ENCODE peak calls at places on chromosomes 13 and 19, in four cellular contexts. E is GM12891, A is K562, J is GM12892. K is an unnamed sample.

GRCh38 chr19:56947206-56947605 is 106.7 kb upstream of the PEG3 start:
- DNase-seq in J (no peak), E (no peak), A (no peak), K (no peak)

GRCh38 chr19:36488118-36488815 is 1.1 kb downstream of the ZNF566 start:
- DNase-seq in J (no peak), A (no peak), E (no peak), K (no peak)

GRCh38 chr13:44420376-44421220 is 47.0 kb downstream of the SERP2 start:
- DNase-seq in E (no peak), J (no peak), A (no peak), K (no peak)

GRCh38 chr13:87671824-87672603 is 843 bp downstream of the SLITRK5 start:
- DNase-seq in A (no peak), E (no peak), J (no peak), K (no peak)

GRCh38 chr13:44972956-44973581 is 16.2 kb downstream of the NUFIP1 start:
- DNase-seq in J (no peak), E (no peak), A (no peak), K (no peak)

GRCh38 chr19:33815410-33816340 is 19.0 kb downstream of the KCTD15 start:
- DNase-seq in E (no peak), J (no peak), A (no peak), K (no peak)

GRCh38 chr19:50890422-50891252 is 17.4 kb downstream of the KLK2 start:
- DNase-seq in E (no peak), A (no peak), J (no peak), K (no peak)

GRCh38 chr19:39148939-39149529 is 23.4 kb downstream of the PAK4 start:
- DNase-seq in J (no peak), E (no peak), A (no peak), K (no peak)

GRCh38 chr13:110126391-110126961 is 180.5 kb downstream of the COL4A1 start:
- DNase-seq in E (no peak), J (no peak), A (no peak), K (no peak)

GRCh38 chr19:41366089-41366488 is 2.1 kb upstream of the B9D2 start:
- DNase-seq in J (no peak), A (no peak), E (no peak), K (no peak)

GRCh38 chr19:28567834-28568233 is 645.1 kb downstream of the UQCRFS1 start:
- DNase-seq in J (no peak), A (no peak), E (no peak), K (no peak)

GRCh38 chr19:33175886-33176669 is 18.1 kb upstream of the LRP3 start:
- DNase-seq in J (no peak), A (no peak), E (no peak), K (peak)

GRCh38 chr13:50664961-50665360 is 178.5 kb downstream of the DLEU7 start:
- DNase-seq in A (no peak), E (no peak), J (no peak), K (no peak)

GRCh38 chr19:40217027-40217810 is 965 bp downstream of the TTC9B start:
- DNase-seq in A (peak), J (no peak), E (no peak), K (no peak)

GRCh38 chr13:20550799-20551198 is 16.2 kb upstream of the IFT88 start:
- DNase-seq in E (no peak), J (no peak), A (no peak), K (no peak)

GRCh38 chr19:34984287-34984686 is 15.8 kb upstream of the GRAMD1A start:
- DNase-seq in A (no peak), J (no peak), E (no peak), K (no peak)

GRCh38 chr19:34988119-34988518 is 12.0 kb upstream of the GRAMD1A start:
- DNase-seq in E (no peak), A (no peak), J (no peak), K (no peak)

GRCh38 chr19:34982275-34982674 is 17.8 kb upstream of the GRAMD1A start:
- DNase-seq in A (no peak), E (no peak), J (no peak), K (no peak)

GRCh38 chr19:34983786-34984185 is 16.3 kb upstream of the GRAMD1A start:
- DNase-seq in J (no peak), A (no peak), E (no peak), K (no peak)

DNA sequence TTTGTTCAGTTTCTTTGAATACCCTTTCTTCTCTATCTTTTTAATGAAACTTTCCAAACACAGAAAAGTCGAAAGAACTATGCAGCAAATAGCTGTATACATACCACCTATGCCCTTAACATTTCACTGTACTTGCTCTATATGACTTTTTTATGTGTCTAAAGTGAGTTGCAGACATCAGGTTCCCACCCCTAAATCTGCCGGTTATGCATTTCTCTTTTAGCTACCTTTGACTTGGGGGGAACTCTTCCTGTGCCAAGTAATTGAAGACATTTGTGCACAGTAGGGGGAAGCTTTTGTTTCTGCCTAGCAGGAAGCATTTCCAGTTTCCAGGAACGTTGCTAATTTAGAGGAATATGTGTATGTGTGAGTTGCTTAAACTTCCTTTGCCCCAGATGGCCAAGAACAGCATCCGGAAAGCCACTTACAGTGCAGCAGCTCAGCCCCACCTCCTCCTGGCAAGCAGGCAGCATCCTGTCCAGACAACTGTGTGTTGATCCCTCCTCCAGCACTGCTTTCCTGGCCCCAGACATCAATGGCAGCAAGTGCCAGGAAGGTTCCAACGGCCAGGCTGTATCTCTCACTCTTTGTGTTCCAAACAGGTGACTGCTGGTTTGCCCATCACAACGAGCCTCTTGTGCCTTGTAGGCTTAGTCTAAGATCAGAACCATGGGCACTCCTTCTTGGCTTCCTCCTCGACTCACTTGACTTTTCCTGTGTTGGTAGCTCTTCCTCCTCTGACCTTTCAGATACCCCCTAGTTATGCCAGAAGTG is 14.7 kb upstream of the GRAMD1A start:
- DNase-seq in J (no peak), E (no peak), A (no peak), K (no peak)
- TF ChIP-seq POLR2AphosphoS5 in J (no peak), E (no peak), A (no peak), K (no peak)

GRCh38 chr13:114109646-114110045 is 22.8 kb downstream of the RASA3 start:
- DNase-seq in E (no peak), J (no peak), A (no peak), K (no peak)
- TF ChIP-seq POLR2AphosphoS5 in E (no peak), J (no peak), A (no peak), K (no peak)

GRCh38 chr19:43934985-43935708 is at the start of gene ZNF45:
- DNase-seq in J (peak), A (peak), E (peak), K (peak)
- TF ChIP-seq POLR2AphosphoS5 in J (peak), A (peak), E (peak), K (peak)

DNA sequence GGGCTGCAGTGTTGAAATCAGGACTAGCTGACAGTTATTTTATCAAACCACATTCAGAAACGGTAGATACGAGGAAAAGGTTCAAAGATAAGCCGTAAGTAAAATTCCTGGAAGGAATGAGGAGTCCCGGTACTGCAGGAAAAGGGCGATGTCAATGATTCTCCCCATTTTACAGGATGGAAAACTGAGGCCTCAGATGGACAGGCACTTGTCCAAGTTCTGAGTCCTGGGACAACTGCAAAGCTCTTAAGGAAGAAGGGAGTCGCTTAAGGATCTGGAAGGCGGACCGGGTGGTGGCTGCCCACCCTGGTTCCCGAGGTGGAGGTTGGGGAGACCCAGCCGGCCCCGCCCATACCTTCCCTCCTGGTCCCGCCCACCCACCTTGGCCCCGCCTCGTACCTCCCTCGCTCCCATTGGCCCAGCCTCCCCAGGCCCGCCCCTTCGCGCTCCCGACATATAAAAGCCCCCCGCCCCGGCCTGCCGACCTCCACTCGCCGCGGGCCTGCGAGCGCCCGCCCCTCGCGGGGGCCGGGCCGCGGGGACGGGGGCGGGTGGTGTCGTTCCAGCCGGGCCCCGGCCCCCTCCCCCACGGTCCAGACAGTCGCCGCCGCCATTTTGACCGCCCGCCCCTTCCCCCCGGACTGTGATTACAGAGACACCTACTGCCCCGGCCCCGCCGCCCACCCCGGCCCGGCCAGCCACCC is 587 bp downstream of the RFX1 start:
- DNase-seq in J (peak), E (peak), A (peak), K (peak)
- TF ChIP-seq POLR2AphosphoS5 in J (no peak), E (no peak), A (peak), K (peak)

GRCh38 chr13:52452470-52452869 is 2.0 kb upstream of the VPS36 start:
- DNase-seq in E (no peak), J (no peak), A (no peak), K (no peak)

GRCh38 chr13:52447815-52448552 is 2.5 kb downstream of the VPS36 start:
- DNase-seq in J (no peak), E (no peak), A (no peak), K (no peak)

GRCh38 chr13:52450793-52451116 is 321 bp upstream of the VPS36 start:
- DNase-seq in A (no peak), J (no peak), E (no peak), K (no peak)

GRCh38 chr13:52449323-52450011 is 967 bp downstream of the VPS36 start:
- DNase-seq in A (no peak), J (no peak), E (no peak), K (no peak)

GRCh38 chr13:52450012-52450792 is at the start of gene VPS36:
- DNase-seq in J (peak), A (peak), E (peak), K (peak)
- TF ChIP-seq POLR2AphosphoS5 in J (peak), A (peak), E (peak), K (peak)

DNA sequence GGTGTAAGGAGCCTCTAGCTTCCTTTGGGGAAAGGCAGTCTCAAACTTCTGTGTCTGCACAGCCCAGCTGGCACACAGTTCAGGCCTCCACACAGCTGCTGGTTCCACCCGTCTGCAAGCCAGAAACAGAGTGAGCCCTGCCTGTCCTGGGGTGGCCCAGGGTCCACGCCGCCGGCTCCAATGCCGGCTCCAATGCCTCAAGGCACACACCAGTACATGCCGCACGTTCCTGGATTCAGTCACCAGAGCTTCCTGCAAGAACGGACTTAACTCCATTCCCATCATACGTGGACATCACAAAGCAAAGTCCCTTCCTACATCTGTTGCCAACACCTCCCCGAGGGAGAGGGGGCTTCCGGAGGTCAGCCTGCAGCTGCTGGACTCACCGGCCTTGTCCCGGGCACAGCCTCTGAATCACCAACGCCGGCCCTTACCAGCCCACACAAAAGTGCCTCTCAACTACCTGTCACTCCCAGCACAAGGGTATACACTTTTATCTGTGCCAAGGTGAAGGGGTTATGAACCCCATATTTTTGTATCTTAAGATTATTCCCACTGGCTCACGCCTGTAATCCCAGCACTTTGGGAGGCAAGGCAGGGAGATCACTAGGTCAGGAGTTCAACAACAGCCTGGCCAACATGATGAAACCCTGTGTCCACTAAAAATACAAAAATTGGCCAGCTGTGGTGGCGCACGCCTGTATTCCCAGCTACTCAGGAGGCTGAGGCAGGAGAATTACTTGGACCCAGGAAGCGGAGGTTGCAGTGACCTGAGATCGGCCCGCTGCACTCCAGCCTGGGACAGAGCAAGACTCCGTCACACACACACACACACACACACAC is 8.4 kb downstream of the SH3GL1 start:
- DNase-seq in A (no peak), E (no peak), J (no peak), K (no peak)
- TF ChIP-seq POLR2AphosphoS5 in A (no peak), E (no peak), J (no peak), K (no peak)

GRCh38 chr13:40981361-40981760 is 37.8 kb downstream of the ELF1 start:
- DNase-seq in E (no peak), J (no peak), A (no peak), K (peak)
- TF ChIP-seq POLR2AphosphoS5 in E (no peak), J (no peak), A (no peak), K (no peak)